ENCODE peak calls at places on chromosomes 12 and 14, in ten cellular contexts. P is hypothalamus; I is effector CD4-positive, alpha-beta T cell; D is stomach; T is transverse colon; V is prostate gland; H is left lobe of liver; M is mesenchymal stem cell; W is foreskin fibroblast; J is ACHN. Y is an unnamed sample.

GRCh38 chr14:76716285-76716684 is 45.0 kb upstream of the VASH1 start:
- DNase-seq in P (no peak), I (no peak), D (no peak), T (no peak), V (no peak), H (peak; percentile 8), M (no peak), W (no peak), J (no peak), Y (no peak)

GRCh38 chr12:106114084-106115068 is 24.4 kb downstream of the NUAK1 start:
- DNase-seq in P (no peak), I (no peak), D (no peak), T (no peak), V (no peak), H (peak; percentile 55), M (peak; percentile 60), W (no peak), J (no peak), Y (no peak)

GRCh38 chr14:80136358-80136757 is 74.9 kb downstream of the DIO2 start:
- DNase-seq in P (no peak), I (no peak), D (no peak), T (no peak), V (no peak), H (no peak), M (no peak), W (no peak), J (no peak), Y (peak; percentile 16)

GRCh38 chr14:62143235-62143634 is 381.0 kb downstream of the SNAPC1 start:
- DNase-seq in P (no peak), I (no peak), D (no peak), T (no peak), V (no peak), H (no peak), M (no peak), W (peak; percentile 19), J (no peak), Y (no peak)

GRCh38 chr14:99199854-99200653 is 71.9 kb downstream of the BCL11B start:
- DNase-seq in P (no peak), I (no peak), D (no peak), T (no peak), V (no peak), H (no peak), M (no peak), W (no peak), J (no peak), Y (no peak)

GRCh38 chr12:62814243-62814642 is 120.7 kb downstream of the PPM1H start:
- DNase-seq in P (no peak), I (no peak), D (no peak), T (no peak), V (no peak), H (no peak), M (no peak), W (no peak), J (no peak), Y (no peak)

GRCh38 chr12:41621288-41621687 is 433.2 kb downstream of the PDZRN4 start:
- DNase-seq in P (no peak), I (no peak), D (no peak), T (no peak), V (no peak), H (no peak), M (no peak), W (no peak), J (no peak), Y (peak; percentile 9)

GRCh38 chr14:55277972-55278740 is 6.9 kb downstream of the FBXO34 start:
- DNase-seq in P (no peak), I (no peak), D (no peak), T (no peak), V (no peak), H (no peak), M (peak; percentile 6), W (no peak), J (no peak), Y (no peak)

GRCh38 chr14:25034803-25035681 is 14.9 kb downstream of the STXBP6 start:
- DNase-seq in P (no peak), I (no peak), D (no peak), T (no peak), V (no peak), H (no peak), M (no peak), W (no peak), J (no peak), Y (no peak)

GRCh38 chr12:57759360-57759980 is 4.6 kb downstream of the MARCHF9 start:
- DNase-seq in P (no peak), I (no peak), D (no peak), T (no peak), V (no peak), H (no peak), M (no peak), W (no peak), J (peak; percentile 67), Y (no peak)

GRCh38 chr14:103127356-103127755 is 4.1 kb downstream of the TNFAIP2 start:
- DNase-seq in P (no peak), I (no peak), D (no peak), T (no peak), V (no peak), H (no peak), M (no peak), W (no peak), J (no peak), Y (no peak)

GRCh38 chr14:99579903-99580570 is 24.0 kb downstream of the CCDC85C start:
- DNase-seq in P (no peak), I (no peak), D (peak; percentile 75), T (peak; percentile 88), V (peak; percentile 72), H (no peak), M (no peak), W (peak; percentile 43), J (peak; percentile 87), Y (peak; percentile 93)

GRCh38 chr12:42742691-42743090 is 153.1 kb upstream of the PRICKLE1 start:
- DNase-seq in P (no peak), I (no peak), D (no peak), T (no peak), V (no peak), H (no peak), M (peak; percentile 14), W (no peak), J (no peak), Y (no peak)

GRCh38 chr14:100692859-100693558 is 33.7 kb upstream of the DLK1 start:
- DNase-seq in P (no peak), I (no peak), D (no peak), T (no peak), V (peak; percentile 75), H (no peak), M (peak; percentile 98), W (peak; percentile 85), J (peak; percentile 91), Y (peak; percentile 72)